ENCODE peak calls at places on chromosomes 5 and 9, in five cellular contexts. V, U, M, H and Z are unnamed samples.

GRCh38 chr9:124784503-124784902 is 7.6 kb downstream of the OLFML2A start:
- DNase-seq in V (no peak), M (no peak), H (no peak), U (no peak), Z (no peak)

GRCh38 chr5:180098991-180099732 is 27.6 kb upstream of the RNF130 start:
- DNase-seq in U (peak), H (no peak), V (no peak), M (no peak), Z (peak)

GRCh38 chr9:137866226-137867141 is 11.1 kb upstream of the CACNA1B start:
- DNase-seq in V (no peak), M (no peak), H (no peak), U (no peak), Z (peak)

GRCh38 chr9:36862206-36863145 is 171.6 kb downstream of the PAX5 start:
- DNase-seq in U (no peak), V (peak), H (no peak), M (peak), Z (no peak)

GRCh38 chr5:172820046-172820767 is 13.8 kb upstream of the ERGIC1 start:
- DNase-seq in H (no peak), V (no peak), M (peak), U (peak), Z (no peak)

GRCh38 chr5:179907570-179908324 is at the start of gene TBC1D9B:
- DNase-seq in U (peak), H (peak), V (peak), M (peak), Z (peak)

GRCh38 chr5:90359073-90359804 is 50.3 kb downstream of the CETN3 start:
- DNase-seq in U (no peak), M (no peak), V (no peak), H (no peak), Z (no peak)

GRCh38 chr5:585556-585955 is 26.6 kb upstream of the CEP72 start:
- DNase-seq in U (peak), H (peak), V (no peak), M (no peak), Z (no peak)

GRCh38 chr9:96667363-96667728 is 12.2 kb upstream of the PRXL2C start:
- DNase-seq in M (no peak), H (no peak), U (no peak), V (no peak), Z (no peak)

GRCh38 chr5:125198270-125198974 is 452.0 kb upstream of the ZNF608 start:
- DNase-seq in U (peak), M (peak), H (peak), V (peak), Z (no peak)

GRCh38 chr5:61450170-61450815 is 118.2 kb downstream of the ZSWIM6 start:
- DNase-seq in H (no peak), U (no peak), M (peak), V (peak), Z (no peak)

GRCh38 chr9:99720455-99721050 is 101.1 kb upstream of the NR4A3 start:
- DNase-seq in U (no peak), V (peak), H (no peak), M (peak), Z (no peak)

GRCh38 chr9:87818308-87818707 is 64.4 kb upstream of the SPATA31E1 start:
- DNase-seq in M (no peak), U (no peak), H (no peak), V (no peak), Z (no peak)

GRCh38 chr9:132447346-132447745 is 37.3 kb downstream of the CFAP77 start:
- DNase-seq in V (no peak), U (no peak), M (no peak), H (no peak), Z (no peak)

GRCh38 chr9:137672907-137673791 is 54.3 kb downstream of the EHMT1 start:
- DNase-seq in H (peak), M (peak), U (no peak), V (peak), Z (no peak)

GRCh38 chr5:137758719-137759312 is 4.7 kb upstream of the HNRNPA0 start:
- DNase-seq in M (no peak), H (no peak), V (no peak), U (no peak), Z (no peak)

GRCh38 chr9:137621131-137621757 is 2.4 kb downstream of the EHMT1 start:
- DNase-seq in H (no peak), V (peak), U (no peak), M (no peak), Z (no peak)

GRCh38 chr5:54986269-54986654 is 869 bp upstream of the ESM1 start:
- DNase-seq in U (no peak), H (no peak), V (no peak), M (no peak), Z (no peak)

GRCh38 chr9:75683591-75683990 is 206.9 kb upstream of the PCSK5 start:
- DNase-seq in V (no peak), M (no peak), U (no peak), H (no peak), Z (no peak)

GRCh38 chr5:91941590-91941989 is 558.5 kb upstream of the ARRDC3 start:
- DNase-seq in U (no peak), V (no peak), M (no peak), H (no peak), Z (no peak)

GRCh38 chr5:78799254-78800017 is 150.9 kb upstream of the LHFPL2 start:
- DNase-seq in H (no peak), M (peak), U (no peak), V (no peak), Z (no peak)

GRCh38 chr9:98807070-98807810 is at the start of gene GALNT12:
- DNase-seq in H (no peak), V (peak), M (no peak), U (no peak), Z (no peak)

GRCh38 chr5:57676228-57677098 is 193.9 kb upstream of the ACTBL2 start:
- DNase-seq in V (no peak), U (no peak), H (no peak), M (peak), Z (no peak)

GRCh38 chr9:126472446-126472845 is 141.3 kb upstream of the LMX1B start:
- DNase-seq in M (no peak), H (no peak), U (no peak), V (peak), Z (no peak)

GRCh38 chr9:89342948-89343347 is 24.6 kb downstream of the SECISBP2 start:
- DNase-seq in H (no peak), U (no peak), V (no peak), M (peak), Z (no peak)

GRCh38 chr9:109498195-109499060 is at the start of gene PTPN3:
- DNase-seq in M (no peak), V (no peak), U (no peak), H (no peak), Z (no peak)

GRCh38 chr9:130755377-130756007 is 61.9 kb downstream of the EXOSC2 start:
- DNase-seq in U (no peak), M (no peak), H (no peak), V (no peak), Z (no peak)